ENCODE peak calls at places on chromosomes 4 and X, in seven cellular contexts. J is activated effector memory CD4-positive, alpha-beta T cell treated with Interleukin-2 at 50 U/mL for 16 hours; Q is MCF 10A; R is stimulated activated CD4-positive, alpha-beta T cell treated with anti-CD3 and anti-CD28 coated beads, Interleukin-1b, Interleukin-23, amount 100 ng/mL, for 1 hour; O is colonic mucosa; Z is iPS-NIHi11; X is caudate nucleus. L is an unnamed sample.
A peak's percentile ranks its signal among the peaks of the same experiment; 100 is the strongest.

GRCh38 chrX:49910344-49910743 is 12.1 kb upstream of the CLCN5 start:
- DNase-seq in J (no peak), Q (no peak), R (no peak), O (no peak), Z (no peak), X (no peak), L (no peak)

GRCh38 chrX:47179221-47179927 is 14.3 kb upstream of the UBA1 start:
- DNase-seq in J (no peak), Q (peak; percentile 84), R (no peak), O (no peak), Z (no peak), X (peak; percentile 10), L (peak; percentile 43)

GRCh38 chrX:57655065-57655464 is 25.0 kb downstream of the NLRP2B start:
- DNase-seq in J (no peak), Q (no peak), R (no peak), O (no peak), Z (no peak), X (no peak), L (no peak)

GRCh38 chr4:5995901-5996623 is 22.2 kb downstream of the C4orf50 start:
- DNase-seq in J (no peak), Q (no peak), R (no peak), O (no peak), Z (no peak), X (no peak), L (peak; percentile 49)

GRCh38 chr4:116573540-116573939 is 511.8 kb downstream of the TRAM1L1 start:
- DNase-seq in J (no peak), Q (no peak), R (no peak), O (no peak), Z (no peak), X (no peak), L (no peak)

GRCh38 chr4:89727236-89727635 is 109.7 kb downstream of the SNCA start:
- DNase-seq in J (no peak), Q (no peak), R (no peak), O (no peak), Z (no peak), X (no peak), L (no peak)

GRCh38 chr4:88418411-88418810 is 38.5 kb upstream of the HERC5 start:
- DNase-seq in J (no peak), Q (no peak), R (no peak), O (no peak), Z (no peak), X (no peak), L (no peak)

GRCh38 chr4:153409412-153409811 is 56.7 kb upstream of the TMEM131L start:
- DNase-seq in J (no peak), Q (peak; percentile 28), R (no peak), O (no peak), Z (no peak), X (no peak), L (no peak)

GRCh38 chrX:68079961-68080360 is 353.3 kb downstream of the OPHN1 start:
- DNase-seq in J (no peak), Q (no peak), R (no peak), O (no peak), Z (no peak), X (no peak), L (no peak)

GRCh38 chr4:11589676-11590075 is 161.0 kb upstream of the HS3ST1 start:
- DNase-seq in J (no peak), Q (peak; percentile 33), R (no peak), O (no peak), Z (no peak), X (no peak), L (no peak)

GRCh38 chr4:55186123-55186522 is 60.7 kb upstream of the KDR start:
- DNase-seq in J (no peak), Q (no peak), R (no peak), O (no peak), Z (no peak), X (no peak), L (no peak)

GRCh38 chr4:61445374-61446063 is 245.4 kb downstream of the ADGRL3 start:
- DNase-seq in J (no peak), Q (no peak), R (no peak), O (no peak), Z (no peak), X (no peak), L (no peak)

GRCh38 chrX:84187501-84188319 is at the start of gene RPS6KA6:
- DNase-seq in J (no peak), Q (no peak), R (no peak), O (peak; percentile 24), Z (peak; percentile 25), X (peak; percentile 47), L (peak; percentile 69)

GRCh38 chr4:99529218-99529617 is 18.4 kb downstream of the C4orf17 start:
- DNase-seq in J (no peak), Q (no peak), R (no peak), O (no peak), Z (no peak), X (no peak), L (no peak)

GRCh38 chr4:6290769-6291547 is 21.3 kb downstream of the WFS1 start:
- DNase-seq in J (no peak), Q (no peak), R (no peak), O (no peak), Z (peak; percentile 54), X (no peak), L (no peak)

GRCh38 chr4:43339435-43339834 is 446.9 kb downstream of the GRXCR1 start:
- DNase-seq in J (no peak), Q (peak; percentile 86), R (no peak), O (no peak), Z (no peak), X (no peak), L (no peak)

GRCh38 chrX:72120798-72121197 is 10.9 kb downstream of the RTL5 start:
- DNase-seq in J (no peak), Q (peak; percentile 40), R (no peak), O (no peak), Z (no peak), X (no peak), L (no peak)

GRCh38 chrX:72142094-72142843 is 10.6 kb upstream of the RTL5 start:
- DNase-seq in J (no peak), Q (no peak), R (no peak), O (no peak), Z (peak; percentile 17), X (no peak), L (no peak)

GRCh38 chrX:69128573-69128972 is 36.7 kb downstream of the PJA1 start:
- DNase-seq in J (no peak), Q (no peak), R (no peak), O (no peak), Z (peak; percentile 38), X (no peak), L (peak; percentile 84)

GRCh38 chr4:153916273-153916755 is 127.4 kb upstream of the SFRP2 start:
- DNase-seq in J (no peak), Q (no peak), R (no peak), O (no peak), Z (no peak), X (no peak), L (no peak)

L was measured in islet precursor cell.